ENCODE peak calls at places on chromosomes 2 and 18, in six cellular contexts. W is AG04450, B is IMR-90, H is fibroblast of villous mesenchyme, E is BJ, N is breast epithelium. P is an unnamed sample.

GRCh38 chr2:141728142-141728541 is 402.7 kb downstream of the LRP1B start:
- DNase-seq in W (no peak), N (no peak), E (no peak), B (no peak), H (no peak), P (no peak)

GRCh38 chr18:48521723-48522122 is 17.1 kb upstream of the CTIF start:
- DNase-seq in B (no peak), E (no peak), W (no peak), N (no peak), H (no peak), P (no peak)

GRCh38 chr18:46555213-46555612 is 101.8 kb downstream of the LOXHD1 start:
- DNase-seq in H (no peak), W (no peak), B (no peak), E (no peak), N (no peak), P (no peak)

GRCh38 chr2:238952261-238952924 is 104.5 kb downstream of the TWIST2 start:
- DNase-seq in E (no peak), B (peak; percentile 41), N (peak; percentile 8), H (peak; percentile 40), W (no peak), P (no peak)

GRCh38 chr2:100613719-100614118 is 50.9 kb downstream of the PDCL3 start:
- DNase-seq in W (no peak), E (no peak), H (no peak), N (no peak), B (no peak), P (no peak)

GRCh38 chr18:42156266-42156665 is 201.2 kb downstream of the PIK3C3 start:
- DNase-seq in E (no peak), W (no peak), B (no peak), H (no peak), N (no peak), P (no peak)

GRCh38 chr18:10242922-10243680 is 211.3 kb upstream of the APCDD1 start:
- DNase-seq in N (peak; percentile 55), W (no peak), E (no peak), H (no peak), B (no peak), P (no peak)

GRCh38 chr2:175684466-175684865 is 317.6 kb downstream of the LNPK start:
- DNase-seq in B (no peak), H (no peak), N (no peak), W (no peak), E (no peak), P (no peak)

GRCh38 chr2:160169401-160169918 is 30.6 kb downstream of the ITGB6 start:
- DNase-seq in H (no peak), B (no peak), W (no peak), E (no peak), N (no peak), P (no peak)

GRCh38 chr2:96325884-96326255 is 753 bp downstream of the ITPRIPL1 start:
- DNase-seq in N (no peak), W (no peak), B (no peak), E (no peak), H (no peak), P (no peak)

GRCh38 chr2:6924101-6924917 is 7.1 kb downstream of the RNF144A start:
- DNase-seq in H (no peak), B (no peak), N (no peak), W (no peak), E (no peak), P (no peak)

GRCh38 chr2:172555272-172555521 is 693 bp upstream of the PDK1 start:
- DNase-seq in E (no peak), B (no peak), H (no peak), N (no peak), W (no peak), P (no peak)

DNA sequence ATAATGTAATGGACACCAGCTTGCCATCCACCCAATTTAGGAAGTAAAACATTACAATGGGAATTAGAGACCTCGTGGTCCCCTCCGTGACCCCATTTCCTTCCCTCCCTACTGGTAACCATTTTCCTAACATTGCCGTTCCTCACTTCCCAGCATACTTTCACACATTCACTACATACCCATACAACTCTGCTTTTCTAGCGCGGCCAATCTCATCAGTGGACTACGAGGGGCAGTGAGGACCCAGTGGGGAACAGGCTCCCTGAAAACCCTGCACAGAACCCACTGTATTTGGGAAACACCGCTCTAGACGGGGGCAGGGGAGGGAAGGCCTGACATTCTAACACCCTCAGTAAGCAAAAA is 1.1 kb downstream of the ENOSF1 start:
- DNase-seq in E (no peak), B (no peak), N (no peak), H (no peak), W (no peak), P (no peak)
- H3K4me3 ChIP-seq in E (peak overlapping the region; percentile 80), B (peak overlapping the region; percentile 54), N (peak overlapping the region; percentile 77), H (peak overlapping the region; percentile 87), W (peak overlapping the region; percentile 74), P (peak overlapping the region; percentile 66)

DNA sequence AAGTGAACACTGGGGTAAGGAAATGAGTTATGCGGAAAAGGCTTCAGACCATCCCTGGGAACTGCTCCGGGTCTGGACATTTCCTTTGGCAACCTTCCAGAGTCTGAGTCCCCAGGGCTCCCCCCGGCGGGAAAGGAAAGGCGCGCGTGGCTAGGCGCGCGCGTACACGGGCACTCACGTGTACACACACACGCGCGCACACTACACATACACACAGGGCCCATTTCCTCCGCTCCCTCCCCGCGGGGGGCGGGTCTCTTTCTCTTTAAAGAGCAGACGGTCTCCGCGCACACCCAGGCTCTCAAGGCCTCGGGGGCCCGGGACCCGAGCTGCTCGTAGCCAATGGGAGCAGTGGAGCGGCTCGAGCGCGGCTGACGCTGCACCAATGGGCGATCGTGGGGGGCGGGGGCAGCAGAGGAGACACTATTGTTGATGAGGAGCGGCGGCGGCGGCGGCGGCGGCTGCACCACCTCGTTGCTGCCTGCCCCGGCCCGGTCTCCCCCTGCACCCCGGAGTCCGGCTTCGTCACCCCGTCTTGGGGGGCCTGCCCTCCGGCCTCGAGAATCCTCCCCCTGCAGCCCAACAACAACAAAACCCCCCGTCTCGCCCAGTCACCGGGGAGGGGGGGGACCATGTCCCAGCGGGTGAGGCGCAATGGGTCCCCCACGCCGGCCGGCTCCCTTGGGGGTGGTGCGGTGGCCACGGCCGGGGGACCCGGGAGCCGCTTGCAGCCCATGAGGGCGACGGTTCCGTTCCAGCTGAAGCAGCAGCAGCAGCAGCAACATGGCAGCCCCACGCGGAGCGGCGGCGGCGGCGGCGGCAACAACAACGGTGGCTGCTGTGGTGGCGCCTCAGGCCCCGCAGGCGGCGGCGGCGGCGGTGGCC is at the start of gene FAM117B:
- DNase-seq in B (peak; percentile 92), N (peak; percentile 97), E (peak; percentile 69), H (peak; percentile 97), W (peak; percentile 88), P (peak; percentile 95)
- TF ChIP-seq CTCF in B (no peak), N (no peak), E (no peak), H (no peak), W (no peak), P (no peak)

GRCh38 chr2:26785431-26786206 is at the start of gene CENPA:
- DNase-seq in W (peak; percentile 99), E (peak; percentile 99), B (peak; percentile 100), N (peak; percentile 98), H (peak; percentile 100), P (peak; percentile 100)

GRCh38 chr2:26780203-26780760 is 5.6 kb upstream of the CENPA start:
- DNase-seq in H (no peak), B (no peak), W (no peak), E (no peak), N (no peak), P (no peak)

GRCh38 chr2:26786207-26787023 is 559 bp downstream of the CENPA start:
- DNase-seq in E (no peak), B (no peak), H (peak; percentile 28), W (no peak), N (no peak), P (no peak)

GRCh38 chr2:26782876-26783704 is 2.8 kb upstream of the CENPA start:
- DNase-seq in B (no peak), N (no peak), E (no peak), H (no peak), W (no peak), P (no peak)

GRCh38 chr2:26784570-26785234 is 1.2 kb upstream of the CENPA start:
- DNase-seq in E (no peak), H (no peak), W (no peak), N (no peak), B (no peak), P (no peak)
- H3K4me3 ChIP-seq in E (no peak overlapping the region), H (peak overlapping the region; percentile 64), W (no peak overlapping the region), N (peak overlapping the region; percentile 79), B (no peak overlapping the region), P (no peak overlapping the region)

GRCh38 chr2:57906152-57906732 is 140.4 kb upstream of the VRK2 start:
- DNase-seq in E (no peak), H (peak; percentile 64), N (no peak), B (peak; percentile 69), W (peak; percentile 37), P (peak; percentile 73)
- TF ChIP-seq CTCF in E (peak; percentile 85), H (peak; percentile 95), N (peak; percentile 56), B (peak; percentile 92), W (peak; percentile 98), P (peak; percentile 87)

GRCh38 chr2:24454258-24454657 is 36.8 kb upstream of the NCOA1 start:
- DNase-seq in H (peak; percentile 47), B (peak; percentile 17), W (no peak), E (no peak), N (no peak), P (peak; percentile 62)
- H3K4me3 ChIP-seq in H (peak overlapping the region; percentile 31), B (peak overlapping the region; percentile 26), W (peak overlapping the region; percentile 29), E (peak overlapping the region; percentile 35), N (peak overlapping the region; percentile 61), P (peak overlapping the region; percentile 46)

GRCh38 chr18:54684786-54685185 is 93.7 kb downstream of the DYNAP start:
- DNase-seq in W (no peak), H (peak; percentile 74), B (no peak), N (no peak), E (no peak), P (peak; percentile 76)

GRCh38 chr18:54675076-54675475 is 84.0 kb downstream of the DYNAP start:
- DNase-seq in E (no peak), W (no peak), B (no peak), N (no peak), H (no peak), P (no peak)

GRCh38 chr18:54679318-54680149 is 88.5 kb downstream of the DYNAP start:
- DNase-seq in W (peak; percentile 61), B (peak; percentile 83), E (peak; percentile 32), H (peak; percentile 87), N (no peak), P (peak; percentile 89)
- TF ChIP-seq CTCF in W (peak; percentile 72), B (peak; percentile 84), E (peak; percentile 59), H (peak; percentile 70), N (peak; percentile 51), P (peak; percentile 56)

P was measured in cardiac fibroblast.